ENCODE peak calls at places on chromosomes 3 and 15, in six cellular contexts. R, N, L, G, J and I are unnamed samples.

GRCh38 chr15:34607832-34608231 is 24.4 kb upstream of the GOLGA8B start:
- DNase-seq in R (no peak), N (no peak), L (no peak), G (no peak), J (no peak), I (no peak)

GRCh38 chr3:156668073-156668763 is 6.2 kb upstream of the TIPARP start:
- DNase-seq in R (peak; percentile 62), N (no peak), L (no peak), G (no peak), J (peak; percentile 45), I (no peak)

GRCh38 chr3:10352146-10352911 is 31.4 kb upstream of the SEC13 start:
- DNase-seq in R (peak; percentile 92), N (no peak), L (peak; percentile 38), G (no peak), J (no peak), I (no peak)

GRCh38 chr15:78251136-78251535 is 13.2 kb upstream of the DNAJA4 start:
- DNase-seq in R (no peak), N (no peak), L (no peak), G (no peak), J (no peak), I (no peak)

GRCh38 chr15:61621146-61621545 is 392.0 kb upstream of the RORA start:
- DNase-seq in R (no peak), N (no peak), L (peak; percentile 56), G (no peak), J (peak; percentile 10), I (no peak)

GRCh38 chr15:92677998-92678397 is 22.4 kb upstream of the FAM174B start:
- DNase-seq in R (peak; percentile 55), N (no peak), L (no peak), G (no peak), J (no peak), I (no peak)

GRCh38 chr15:100890850-100891249 is 11.2 kb downstream of the ALDH1A3 start:
- DNase-seq in R (no peak), N (peak; percentile 9), L (no peak), G (peak; percentile 55), J (no peak), I (no peak)

GRCh38 chr3:55622116-55622515 is 135.0 kb upstream of the WNT5A start:
- DNase-seq in R (peak; percentile 19), N (no peak), L (no peak), G (no peak), J (peak; percentile 69), I (no peak)

GRCh38 chr3:44001072-44001471 is 240.6 kb upstream of the TOPAZ1 start:
- DNase-seq in R (peak; percentile 12), N (no peak), L (no peak), G (no peak), J (no peak), I (no peak)

GRCh38 chr3:181741428-181741827 is 29.7 kb downstream of the SOX2 start:
- DNase-seq in R (no peak), N (no peak), L (no peak), G (no peak), J (no peak), I (no peak)

GRCh38 chr15:34109775-34110663 is 8.1 kb downstream of the PGBD4 start:
- DNase-seq in R (peak; percentile 67), N (no peak), L (no peak), G (no peak), J (peak; percentile 21), I (no peak)

GRCh38 chr3:195080571-195081141 is 190.3 kb downstream of the XXYLT1 start:
- DNase-seq in R (no peak), N (no peak), L (peak; percentile 49), G (no peak), J (no peak), I (no peak)
- H3K4me3 ChIP-seq in R (no peak overlapping the region), N (no peak overlapping the region), L (no peak overlapping the region), G (no peak overlapping the region), J (no peak overlapping the region), I (no peak overlapping the region)

DNA sequence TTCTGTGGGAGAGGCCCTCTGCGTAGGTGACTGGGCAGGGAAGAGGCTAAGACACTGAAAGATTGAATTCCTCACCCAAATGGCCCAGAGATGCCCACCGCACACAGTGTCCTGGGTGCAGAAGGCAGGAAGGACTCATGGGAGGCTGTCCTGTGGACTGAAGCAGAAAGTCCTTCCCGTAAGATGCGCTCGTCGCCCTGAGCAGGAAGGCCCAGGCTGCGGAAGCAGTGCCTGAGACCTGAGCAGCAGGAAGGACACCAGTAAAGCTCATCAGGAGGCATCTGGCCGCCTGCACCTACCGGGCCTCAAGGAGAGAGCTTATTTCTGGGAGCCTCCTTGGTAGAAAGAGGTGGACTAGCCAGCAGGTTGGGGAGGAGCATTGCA is 3.3 kb downstream of the PAK6 start:
- DNase-seq in R (no peak), N (no peak), L (no peak), G (no peak), J (no peak), I (no peak)
- H3K4me1 ChIP-seq in R (peaks cover 4% of the 10 kb centered on the region), N (no peaks in the 10 kb centered on the region), L (no peaks in the 10 kb centered on the region), G (peaks cover 81% of the 10 kb centered on the region), J (peaks cover 83% of the 10 kb centered on the region), I (peaks cover 10% of the 10 kb centered on the region)

DNA sequence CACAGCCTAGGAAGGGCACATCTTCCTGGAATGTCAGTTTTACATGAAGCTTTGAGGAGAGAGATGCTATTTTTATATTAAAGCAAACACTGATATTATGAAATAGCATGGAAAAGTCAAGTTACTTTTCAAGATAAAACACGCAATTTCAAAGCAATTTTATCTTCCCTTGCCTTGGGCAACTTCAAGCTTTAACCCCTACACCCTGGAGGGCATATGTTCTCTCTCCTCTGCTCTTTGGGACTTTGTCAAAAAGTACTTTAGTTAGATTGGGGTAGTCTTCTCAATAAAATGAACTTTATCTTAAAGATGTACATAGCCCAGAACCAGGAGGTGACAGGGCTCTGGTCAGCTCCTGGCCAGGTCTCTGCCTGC is 86.9 kb upstream of the PLXNA1 start:
- DNase-seq in R (no peak), N (no peak), L (no peak), G (no peak), J (no peak), I (no peak)
- H3K27ac ChIP-seq in R (no peak overlapping the region), N (no peak overlapping the region), L (no peak overlapping the region), G (no peak overlapping the region), J (no peak overlapping the region), I (no peak overlapping the region)

DNA sequence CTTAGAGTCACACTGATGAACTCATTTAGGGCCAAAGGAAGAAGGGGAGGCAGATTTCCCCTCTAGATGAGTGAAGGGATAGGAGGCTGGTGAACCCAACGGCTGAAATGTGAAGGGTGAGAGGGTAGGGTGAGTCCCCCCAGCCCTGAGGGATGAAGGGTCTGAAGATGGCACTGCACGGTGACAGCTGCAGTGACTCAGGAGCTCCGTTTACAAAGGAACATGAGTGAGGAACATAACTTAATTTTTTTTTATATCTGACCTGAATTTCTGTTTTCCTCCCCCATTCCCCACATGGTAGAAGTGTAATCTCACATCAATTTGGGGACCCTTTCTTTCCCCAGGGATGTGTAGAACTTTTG is 14.0 kb downstream of the SNX33 start:
- DNase-seq in R (no peak), N (no peak), L (no peak), G (no peak), J (no peak), I (no peak)
- H3K4me3 ChIP-seq in R (no peak overlapping the region), N (no peak overlapping the region), L (no peak overlapping the region), G (no peak overlapping the region), J (no peak overlapping the region), I (peak overlapping the region; percentile 60)

DNA sequence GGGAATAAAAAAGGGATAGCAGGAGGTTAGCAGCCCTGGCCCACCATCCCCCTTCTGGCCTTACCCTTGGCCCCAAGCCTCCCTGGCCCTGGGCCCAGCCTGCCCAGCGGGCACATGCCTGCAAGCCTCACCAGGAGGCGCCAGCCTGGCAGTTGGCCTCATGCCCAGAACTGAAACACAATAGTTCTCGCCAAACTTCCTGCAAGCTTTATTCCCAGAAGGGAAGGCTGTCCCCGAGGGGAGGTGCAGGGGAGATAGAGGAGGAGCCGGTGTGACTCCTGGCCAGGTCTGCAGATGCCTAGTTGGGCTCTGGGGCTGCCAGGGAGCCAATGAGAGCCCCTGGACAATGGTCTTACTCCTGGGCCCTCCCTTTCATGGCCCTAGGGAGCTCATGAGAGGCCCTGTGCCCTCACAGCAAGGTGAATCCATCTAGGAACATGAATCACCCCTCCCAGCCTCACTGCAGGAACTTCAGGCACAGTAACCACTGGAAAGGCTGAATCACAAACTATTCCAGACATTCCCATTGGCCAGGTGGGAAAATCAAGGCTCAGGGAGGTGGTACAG is 4.0 kb downstream of the CCDC33 start:
- DNase-seq in R (peak; percentile 59), N (peak; percentile 67), L (peak; percentile 98), G (no peak), J (peak; percentile 91), I (peak; percentile 70)
- H3K4me1 ChIP-seq in R (no peaks in the 10 kb centered on the region), N (no peaks in the 10 kb centered on the region), L (no peaks in the 10 kb centered on the region), G (peaks cover 15% of the 10 kb centered on the region), J (peaks cover 30% of the 10 kb centered on the region), I (peaks cover 29% of the 10 kb centered on the region)

GRCh38 chr3:59573911-59574310 is 524.1 kb upstream of the CFAP20DC start:
- DNase-seq in R (peak; percentile 72), N (peak; percentile 77), L (no peak), G (no peak), J (peak; percentile 92), I (no peak)
- H3K27ac ChIP-seq in R (no peak overlapping the region), N (no peak overlapping the region), L (no peak overlapping the region), G (no peak overlapping the region), J (peak overlapping the region; percentile 30), I (no peak overlapping the region)